ENCODE peak calls at places on chromosomes 1 and 21, in seven cellular contexts. M is heart right ventricle; H is CD8-positive, alpha-beta T cell; W is fibroblast of lung; E is esophagus muscularis mucosa; L is esophagus squamous epithelium; R is psoas muscle. T is an unnamed sample.
A peak's percentile ranks its signal among the peaks of the same experiment; 100 is the strongest.

GRCh38 chr1:191752342-191752741 is 405.9 kb upstream of the RGS18 start:
- DNase-seq in R (no peak), W (no peak), M (no peak), E (no peak), H (no peak), L (no peak), T (no peak)

GRCh38 chr1:51230501-51231078 is 5.5 kb upstream of the RNF11 start:
- DNase-seq in E (no peak), H (no peak), M (no peak), L (no peak), R (no peak), W (no peak), T (no peak)

GRCh38 chr1:19687414-19687813 is 22.7 kb downstream of the HTR6 start:
- DNase-seq in W (no peak), R (no peak), E (no peak), H (no peak), L (no peak), M (no peak), T (no peak)

GRCh38 chr1:26399034-26399433 is 11.6 kb upstream of the LIN28A start:
- DNase-seq in W (no peak), E (no peak), R (no peak), M (no peak), H (no peak), L (no peak), T (no peak)

GRCh38 chr1:56301791-56302190 is 277.6 kb downstream of the PLPP3 start:
- DNase-seq in L (no peak), W (peak; percentile 87), M (no peak), H (no peak), E (no peak), R (no peak), T (peak; percentile 72)

GRCh38 chr1:153277852-153278251 is 18.4 kb downstream of the LORICRIN start:
- DNase-seq in L (no peak), H (no peak), R (no peak), M (no peak), E (peak; percentile 66), W (no peak), T (no peak)

GRCh38 chr1:78225153-78225552 is 179.4 kb downstream of the GIPC2 start:
- DNase-seq in L (no peak), H (no peak), R (no peak), W (no peak), E (no peak), M (no peak), T (peak; percentile 42)

GRCh38 chr21:41965045-41965444 is 11.2 kb upstream of the C2CD2 start:
- DNase-seq in H (no peak), E (peak; percentile 70), W (no peak), L (no peak), R (no peak), M (no peak), T (no peak)

GRCh38 chr1:85065550-85065949 is 17.2 kb upstream of the MCOLN3 start:
- DNase-seq in L (no peak), M (no peak), E (no peak), W (no peak), H (no peak), R (no peak), T (no peak)

GRCh38 chr1:234413975-234414374 is 40.7 kb downstream of the COA6 start:
- DNase-seq in L (no peak), H (no peak), M (no peak), R (no peak), E (peak; percentile 80), W (no peak), T (no peak)

GRCh38 chr1:33327587-33328325 is 6.9 kb upstream of the A3GALT2 start:
- DNase-seq in W (peak; percentile 98), M (peak; percentile 42), H (no peak), R (peak; percentile 88), L (no peak), E (no peak), T (peak; percentile 98)

GRCh38 chr1:31752952-31753351 is 11.2 kb downstream of the ADGRB2 start:
- DNase-seq in L (no peak), M (no peak), H (no peak), W (no peak), E (no peak), R (no peak), T (no peak)

GRCh38 chr1:112144738-112145426 is 155.4 kb upstream of the KCND3 start:
- DNase-seq in R (no peak), W (no peak), M (peak; percentile 18), E (no peak), L (no peak), H (no peak), T (no peak)

GRCh38 chr1:36448530-36449051 is 1.7 kb downstream of the OSCP1 start:
- DNase-seq in R (no peak), E (no peak), L (no peak), M (no peak), W (no peak), H (no peak), T (no peak)

GRCh38 chr1:84776639-84777038 is 86.4 kb upstream of the SSX2IP start:
- DNase-seq in L (no peak), E (no peak), H (no peak), W (no peak), R (no peak), M (no peak), T (no peak)

GRCh38 chr1:211579434-211580302 is 707 bp upstream of the SLC30A1 start:
- DNase-seq in W (peak; percentile 17), R (no peak), L (peak; percentile 64), H (no peak), M (no peak), E (peak; percentile 95), T (no peak)

GRCh38 chr1:1435094-1435903 is at the start of gene VWA1:
- DNase-seq in W (peak; percentile 53), H (peak; percentile 24), E (no peak), M (peak; percentile 83), L (no peak), R (peak; percentile 86), T (peak; percentile 88)

GRCh38 chr1:215957692-215958091 is 390.6 kb downstream of the KCTD3 start:
- DNase-seq in H (no peak), E (no peak), M (no peak), R (no peak), L (no peak), W (peak; percentile 59), T (no peak)

GRCh38 chr1:229629251-229629650 is 3.2 kb downstream of the URB2 start:
- DNase-seq in H (no peak), E (no peak), W (peak; percentile 59), M (no peak), L (no peak), R (no peak), T (no peak)

GRCh38 chr1:230494026-230494425 is 67.9 kb upstream of the PGBD5 start:
- DNase-seq in E (no peak), W (no peak), H (no peak), M (no peak), R (no peak), L (no peak), T (no peak)

GRCh38 chr1:62077821-62078220 is 116.8 kb upstream of the L1TD1 start:
- DNase-seq in E (no peak), H (no peak), W (no peak), L (no peak), M (no peak), R (no peak), T (no peak)

GRCh38 chr21:26845750-26846035 is 484 bp upstream of the ADAMTS1 start:
- DNase-seq in E (no peak), H (no peak), L (no peak), W (no peak), M (no peak), R (no peak), T (no peak)
- H3K4me3 ChIP-seq in E (peak overlapping the region; percentile 85), H (peak overlapping the region; percentile 45), L (peak overlapping the region; percentile 72), W (peak overlapping the region; percentile 76), M (peak overlapping the region; percentile 72), R (peak overlapping the region; percentile 90), T (peak overlapping the region; percentile 89)

DNA sequence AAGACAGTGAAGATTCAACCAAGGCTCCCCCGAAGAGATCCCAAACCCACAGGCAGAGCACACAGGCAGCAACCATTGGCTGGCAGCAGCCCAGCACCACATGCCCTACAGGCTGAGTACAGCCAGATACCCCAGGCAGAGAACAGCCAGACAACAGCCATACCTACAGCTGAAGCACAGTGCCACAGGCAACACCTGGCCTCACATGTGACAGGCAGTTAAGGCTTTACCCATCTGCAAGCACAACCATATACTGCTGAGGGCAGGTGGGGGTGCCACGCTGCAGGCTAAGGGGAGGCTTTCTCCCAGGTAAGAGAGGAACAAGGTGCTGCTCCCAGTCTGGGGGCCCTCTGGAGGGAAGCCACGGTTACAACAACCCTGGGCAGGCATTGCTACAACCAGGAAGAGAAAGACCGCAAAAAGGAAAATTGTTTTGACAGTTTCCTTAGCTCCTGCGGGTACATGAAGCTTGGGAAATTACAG is 12.3 kb downstream of the CHIT1 start:
- DNase-seq in R (no peak), E (no peak), W (no peak), M (no peak), H (no peak), L (no peak), T (no peak)
- TF ChIP-seq CTCF in R (no peak), E (no peak), W (no peak), M (no peak), H (no peak), L (no peak), T (no peak)

DNA sequence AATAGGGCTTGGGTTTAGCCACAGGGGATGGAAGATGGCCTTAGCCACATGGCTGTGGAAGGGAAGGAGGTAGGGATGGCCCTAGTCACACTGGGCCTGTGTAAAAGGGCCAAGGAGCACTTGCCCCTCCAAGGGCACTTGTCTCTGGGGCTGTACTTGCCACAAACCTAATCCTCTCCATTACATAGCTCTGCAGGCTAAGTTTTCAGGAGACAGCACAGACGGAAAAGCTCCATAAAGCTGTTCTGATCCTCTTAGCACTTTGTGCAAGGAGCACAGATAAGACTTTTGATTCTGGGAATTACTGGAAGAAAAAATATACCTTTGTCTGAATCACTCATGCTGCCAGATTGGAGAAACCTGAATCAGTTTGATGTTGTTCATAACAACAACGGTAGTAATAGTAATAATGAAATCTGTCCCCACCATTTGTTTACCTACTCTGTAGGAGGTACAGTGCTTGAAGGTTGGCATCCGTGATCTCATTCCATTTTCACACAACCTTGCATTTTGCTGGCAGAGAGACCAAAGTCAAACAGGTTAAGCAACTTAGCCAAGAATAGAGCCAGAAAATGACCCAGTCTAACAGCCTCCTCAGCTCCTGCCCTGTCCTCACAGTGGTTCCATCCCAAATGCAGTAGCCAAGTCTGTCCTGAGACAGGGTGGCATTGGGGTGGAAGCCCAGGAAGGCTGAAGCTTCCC is 207.0 kb downstream of the ROR1 start:
- DNase-seq in W (no peak), H (no peak), M (no peak), R (no peak), L (no peak), E (no peak), T (no peak)
- H3K4me3 ChIP-seq in W (no peak overlapping the region), H (no peak overlapping the region), M (no peak overlapping the region), R (no peak overlapping the region), L (no peak overlapping the region), E (no peak overlapping the region), T (no peak overlapping the region)

GRCh38 chr1:21245688-21246229 is 44.5 kb downstream of the ECE1 start:
- DNase-seq in E (no peak), H (no peak), L (no peak), R (no peak), M (no peak), W (no peak), T (no peak)

GRCh38 chr1:21244154-21244553 is 46.1 kb downstream of the ECE1 start:
- DNase-seq in H (no peak), R (no peak), M (no peak), L (no peak), E (no peak), W (no peak), T (no peak)

GRCh38 chr1:21242846-21243245 is 47.4 kb downstream of the ECE1 start:
- DNase-seq in W (no peak), H (no peak), R (no peak), L (no peak), M (no peak), E (no peak), T (no peak)

GRCh38 chr1:21246905-21247642 is 43.2 kb downstream of the ECE1 start:
- DNase-seq in L (no peak), R (no peak), H (no peak), W (no peak), E (no peak), M (no peak), T (no peak)

GRCh38 chr1:21244986-21245687 is 45.1 kb downstream of the ECE1 start:
- DNase-seq in M (no peak), E (no peak), R (no peak), L (no peak), W (no peak), H (no peak), T (no peak)
- TF ChIP-seq CTCF in M (peak; percentile 35), E (no peak), R (no peak), L (no peak), W (peak; percentile 23), H (no peak), T (peak; percentile 54)